ENCODE peak calls at places on chromosomes 16 and 17, in six cellular contexts. Z, A, F, R, Q and S are unnamed samples.

GRCh38 chr17:77808663-77809425 is 149.7 kb upstream of the TNRC6C start:
- DNase-seq in F (no peak), Z (no peak), Q (no peak), A (no peak), R (no peak), S (no peak)

GRCh38 chr17:82830249-82830661 is 9.6 kb downstream of the ZNF750 start:
- DNase-seq in A (no peak), Z (no peak), Q (no peak), R (no peak), F (no peak), S (no peak)

GRCh38 chr16:17275076-17275732 is 195.6 kb downstream of the XYLT1 start:
- DNase-seq in Q (no peak), F (no peak), R (peak; percentile 39), Z (no peak), A (peak; percentile 1), S (no peak)

GRCh38 chr17:76498886-76499667 is 2.1 kb downstream of the RHBDF2 start:
- DNase-seq in Q (no peak), F (peak; percentile 69), A (no peak), R (no peak), Z (no peak), S (no peak)

GRCh38 chr17:57195790-57196460 is 60.4 kb upstream of the MSI2 start:
- DNase-seq in Z (no peak), Q (no peak), A (no peak), F (no peak), R (no peak), S (no peak)

GRCh38 chr16:85460983-85461813 is 151.9 kb upstream of the GSE1 start:
- DNase-seq in R (no peak), Z (no peak), A (peak; percentile 45), Q (peak; percentile 61), F (no peak), S (peak; percentile 22)

GRCh38 chr17:8125196-8125946 is 1.5 kb upstream of the HES7 start:
- DNase-seq in R (peak; percentile 56), Z (peak; percentile 50), A (peak; percentile 57), Q (peak; percentile 43), F (peak; percentile 78), S (no peak)

GRCh38 chr16:35102780-35103403 is 1643.5 kb downstream of the TP53TG3F start:
- DNase-seq in F (no peak), Q (no peak), Z (no peak), A (no peak), R (no peak), S (no peak)

GRCh38 chr16:24045641-24046040 is 209.9 kb downstream of the PRKCB start:
- DNase-seq in A (no peak), R (no peak), Q (no peak), Z (no peak), F (no peak), S (no peak)
- TF ChIP-seq CTCF in A (peak; percentile 47), R (no peak), Q (no peak), Z (no peak), F (no peak), S (no peak)

GRCh38 chr17:44084131-44084538 is 13.6 kb downstream of the G6PC3 start:
- DNase-seq in R (no peak), Z (no peak), Q (no peak), A (no peak), F (no peak), S (no peak)
- TF ChIP-seq CTCF in R (peak; percentile 30), Z (peak; percentile 7), Q (peak; percentile 39), A (peak; percentile 75), F (peak; percentile 38), S (peak; percentile 23)

DNA sequence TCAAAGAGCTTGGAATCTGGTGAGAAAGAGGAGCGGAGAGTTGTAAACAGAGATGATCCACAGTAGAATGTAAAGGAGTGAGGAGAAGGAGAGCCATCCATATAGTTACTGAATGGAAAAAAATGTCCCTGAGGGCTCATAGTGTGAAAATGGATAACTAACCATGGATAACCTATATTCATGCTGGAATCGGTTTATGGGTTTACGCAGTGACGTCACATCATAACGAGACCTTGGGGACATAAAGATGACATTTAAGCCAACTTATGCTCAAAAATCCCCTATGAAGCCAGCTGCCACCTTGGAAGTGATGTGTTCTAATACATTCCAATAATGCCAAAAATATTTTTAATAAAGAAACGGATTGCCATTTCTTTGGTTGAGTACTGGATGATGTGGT is 22.5 kb downstream of the IRX6 start:
- DNase-seq in Q (no peak), Z (no peak), R (no peak), F (no peak), A (no peak), S (no peak)
- TF ChIP-seq CTCF in Q (no peak), Z (no peak), R (no peak), F (no peak), A (no peak), S (no peak)

GRCh38 chr16:83831451-83831987 is 23.7 kb downstream of the HSBP1 start:
- DNase-seq in F (no peak), A (no peak), Z (no peak), Q (no peak), R (no peak), S (no peak)

GRCh38 chr16:83830769-83831450 is 23.1 kb downstream of the HSBP1 start:
- DNase-seq in Z (no peak), R (no peak), Q (no peak), A (no peak), F (no peak), S (no peak)

GRCh38 chr16:83830091-83830768 is 22.5 kb downstream of the HSBP1 start:
- DNase-seq in A (no peak), Z (no peak), Q (no peak), R (no peak), F (no peak), S (no peak)

GRCh38 chr16:83826146-83826913 is 18.6 kb downstream of the HSBP1 start:
- DNase-seq in Q (peak; percentile 75), Z (peak; percentile 47), A (peak; percentile 83), R (peak; percentile 72), F (peak; percentile 36), S (peak; percentile 83)
- TF ChIP-seq CTCF in Q (peak; percentile 93), Z (peak; percentile 93), A (peak; percentile 97), R (peak; percentile 92), F (peak; percentile 96), S (peak; percentile 91)

DNA sequence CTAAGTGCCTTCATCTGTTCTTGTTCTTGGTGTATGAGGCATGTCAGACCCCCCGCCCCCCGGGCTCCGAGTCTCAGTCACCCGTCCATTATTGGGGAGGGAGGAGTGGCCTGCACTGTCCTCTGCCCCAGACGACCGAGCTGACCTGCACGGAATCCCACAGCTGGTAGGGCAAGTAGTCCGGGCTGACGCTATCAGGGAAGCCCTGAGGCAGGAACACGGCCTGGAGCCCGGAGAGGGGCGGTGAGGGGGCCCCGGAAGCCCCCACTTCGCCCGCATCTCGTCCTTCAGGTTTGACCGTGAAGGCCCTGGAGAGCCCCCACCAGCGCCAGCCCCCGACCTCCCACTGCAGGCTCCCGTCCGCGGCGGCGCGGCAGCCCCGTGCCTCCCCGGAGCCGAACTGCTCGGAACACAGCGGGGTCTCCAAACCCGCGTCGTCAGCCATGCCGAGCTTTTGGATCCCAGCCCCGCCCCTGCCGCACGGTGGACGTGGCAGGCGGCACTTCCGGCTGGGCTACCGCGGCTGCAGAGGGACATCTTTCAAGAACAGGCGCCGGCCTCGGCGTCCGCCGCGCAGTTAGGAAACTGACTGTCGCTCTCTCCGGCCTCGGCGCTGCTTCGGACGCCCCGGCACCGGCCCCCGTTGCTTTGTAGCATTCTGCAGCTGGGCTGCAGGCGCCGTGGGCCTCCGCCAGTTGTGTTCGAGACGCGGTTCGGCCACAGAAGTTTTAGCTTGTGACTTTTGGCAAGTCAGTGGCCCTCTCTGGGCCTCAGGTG is at the start of gene RUSF1:
- DNase-seq in Q (peak; percentile 90), A (peak; percentile 79), R (peak; percentile 93), Z (peak; percentile 62), F (peak; percentile 90), S (peak; percentile 71)
- TF ChIP-seq CTCF in Q (no peak), A (peak; percentile 14), R (no peak), Z (no peak), F (no peak), S (no peak)

GRCh38 chr17:47726796-47727703 is 6.0 kb upstream of the TBX21 start:
- DNase-seq in A (no peak), R (no peak), Q (no peak), Z (no peak), F (no peak), S (no peak)

GRCh38 chr17:47724705-47725104 is 8.3 kb upstream of the TBX21 start:
- DNase-seq in F (no peak), Z (no peak), A (no peak), R (no peak), Q (no peak), S (no peak)

GRCh38 chr17:47727704-47728036 is 5.4 kb upstream of the TBX21 start:
- DNase-seq in A (no peak), Q (no peak), R (no peak), F (no peak), Z (no peak), S (no peak)

GRCh38 chr17:47728214-47728877 is 4.7 kb upstream of the TBX21 start:
- DNase-seq in R (no peak), Q (no peak), A (no peak), F (no peak), Z (no peak), S (no peak)

DNA sequence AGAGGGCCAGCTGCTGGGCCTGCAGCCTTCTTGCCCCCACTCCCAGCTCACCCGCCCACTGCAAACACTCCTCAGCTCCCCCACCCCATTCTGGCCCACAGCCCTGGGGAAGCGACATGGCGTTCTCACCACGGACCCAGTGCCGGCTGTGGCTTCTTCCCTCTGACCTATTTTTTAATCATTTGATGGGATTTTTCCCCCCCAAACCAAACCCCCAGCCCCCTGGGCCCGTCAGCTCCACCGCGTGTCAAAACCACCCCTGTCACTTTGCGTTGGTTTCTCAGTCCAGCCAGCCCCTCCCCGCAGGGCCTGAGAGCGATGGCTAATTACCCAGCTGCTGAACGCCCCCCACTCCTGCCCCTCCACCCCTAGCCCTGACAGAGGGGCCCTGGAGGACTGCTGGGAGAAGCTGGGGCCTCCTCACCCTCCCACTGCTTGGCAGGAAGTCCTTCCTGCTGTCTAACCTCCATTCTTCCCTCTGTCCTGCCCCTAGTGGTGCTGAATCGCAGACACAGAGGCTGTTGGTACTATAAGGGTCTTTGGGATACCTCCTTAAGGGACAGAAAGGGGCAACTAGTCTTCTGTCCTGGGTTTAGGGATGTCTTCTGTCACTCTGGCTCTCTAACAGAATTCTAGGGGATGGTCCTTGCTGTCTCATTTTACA is 7.5 kb upstream of the TBX21 start:
- DNase-seq in Q (no peak), Z (no peak), A (no peak), F (no peak), R (no peak), S (no peak)
- TF ChIP-seq CTCF in Q (peak; percentile 17), Z (no peak), A (peak; percentile 30), F (peak; percentile 17), R (peak; percentile 25), S (no peak)

GRCh38 chr17:50195196-50195865 is 6.1 kb downstream of the COL1A1 start:
- DNase-seq in A (peak; percentile 72), Q (peak; percentile 80), F (no peak), Z (no peak), R (peak; percentile 53), S (no peak)
- TF ChIP-seq CTCF in A (peak; percentile 74), Q (peak; percentile 57), F (no peak), Z (peak; percentile 30), R (peak; percentile 51), S (peak; percentile 34)

GRCh38 chr16:29816694-29817441 is 916 bp downstream of the PAGR1 start:
- DNase-seq in Z (no peak), F (no peak), A (peak; percentile 61), R (peak; percentile 64), Q (peak; percentile 60), S (no peak)
- TF ChIP-seq CTCF in Z (no peak), F (peak; percentile 27), A (no peak), R (peak; percentile 20), Q (no peak), S (peak; percentile 30)

GRCh38 chr16:52069866-52070265 is 477.1 kb downstream of the TOX3 start:
- DNase-seq in A (peak; percentile 35), Q (peak; percentile 26), F (no peak), R (peak; percentile 11), Z (no peak), S (no peak)
- TF ChIP-seq CTCF in A (peak; percentile 29), Q (peak; percentile 28), F (no peak), R (peak; percentile 6), Z (no peak), S (peak; percentile 4)